ENCODE peak calls at places on chromosome 3, in six cellular contexts. N is keratinocyte, P is endothelial cell of umbilical vein, L is mesendoderm, R is fibroblast of lung, Y is IMR-90. I is an unnamed sample. For H3K27me3, the result is how much of the 10 kb centered on the place peaks cover.

GRCh38 chr3:175336406-175337133 is 477.4 kb downstream of the NAALADL2 start:
- DNase-seq in N (no peak), P (no peak), L (no peak), R (no peak), Y (no peak), I (no peak)

GRCh38 chr3:66553714-66554113 is 52.9 kb upstream of the LRIG1 start:
- DNase-seq in N (no peak), P (no peak), L (no peak), R (no peak), Y (no peak), I (no peak)

GRCh38 chr3:183572935-183573334 is 17.4 kb upstream of the KLHL6 start:
- DNase-seq in N (no peak), P (no peak), L (no peak), R (no peak), Y (no peak), I (no peak)

GRCh38 chr3:180679178-180680096 is at the start of gene CCDC39:
- DNase-seq in N (peak), P (peak), L (peak), R (peak), Y (peak), I (peak)

GRCh38 chr3:45081506-45081905 is 55.4 kb downstream of the CLEC3B start:
- DNase-seq in N (no peak), P (no peak), L (no peak), R (no peak), Y (no peak), I (no peak)

GRCh38 chr3:19934098-19934566 is at the start of gene EFHB:
- DNase-seq in N (no peak), P (no peak), L (peak), R (peak), Y (peak), I (peak)

GRCh38 chr3:117735481-117736101 is 1026.0 kb downstream of the TUSC7 start:
- DNase-seq in N (no peak), P (peak), L (no peak), R (peak), Y (peak), I (peak)

GRCh38 chr3:177051419-177051818 is 145.9 kb downstream of the TBL1XR1 start:
- DNase-seq in N (no peak), P (peak), L (peak), R (peak), Y (no peak), I (no peak)

GRCh38 chr3:15997274-15997943 is 177.1 kb upstream of the GALNT15 start:
- DNase-seq in N (no peak), P (no peak), L (no peak), R (no peak), Y (no peak), I (no peak)

GRCh38 chr3:170584585-170585007 is 1.3 kb downstream of the SLC7A14 start:
- DNase-seq in N (no peak), P (peak), L (peak), R (peak), Y (peak), I (peak)

GRCh38 chr3:134085034-134085775 is 55.5 kb upstream of the SLCO2A1 start:
- DNase-seq in N (peak), P (no peak), L (no peak), R (peak), Y (peak), I (no peak)

GRCh38 chr3:5231536-5231935 is 44.0 kb downstream of the EDEM1 start:
- DNase-seq in N (no peak), P (no peak), L (no peak), R (no peak), Y (no peak), I (no peak)

GRCh38 chr3:5233026-5233425 is 45.5 kb downstream of the EDEM1 start:
- DNase-seq in N (no peak), P (no peak), L (no peak), R (no peak), Y (no peak), I (no peak)

GRCh38 chr3:5235655-5236054 is 48.1 kb downstream of the EDEM1 start:
- DNase-seq in N (no peak), P (no peak), L (no peak), R (no peak), Y (no peak), I (no peak)

GRCh38 chr3:5231067-5231466 is 43.6 kb downstream of the EDEM1 start:
- DNase-seq in N (no peak), P (no peak), L (no peak), R (no peak), Y (no peak), I (no peak)

DNA sequence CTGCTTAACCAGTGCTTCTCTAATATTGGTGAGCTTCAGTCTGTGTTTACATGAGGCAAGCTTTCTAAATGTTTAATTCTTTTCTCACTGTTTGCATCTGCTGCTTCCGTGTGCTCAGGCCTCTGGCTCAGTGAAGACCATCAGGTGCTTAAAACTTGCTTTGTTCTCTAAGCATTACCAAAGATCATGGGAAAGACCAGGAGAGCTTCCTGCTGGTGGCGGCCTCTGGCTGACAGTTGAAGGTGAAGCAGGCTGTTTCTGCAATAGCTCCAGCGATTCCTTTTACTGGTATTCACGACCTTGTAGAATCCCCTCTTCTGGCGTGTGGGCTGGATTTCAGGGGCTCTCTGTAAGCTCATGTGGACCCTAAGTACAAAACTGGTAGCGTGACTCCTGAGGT is 45.1 kb downstream of the EDEM1 start:
- DNase-seq in N (no peak), P (no peak), L (peak), R (no peak), Y (no peak), I (no peak)
- H3K27me3 ChIP-seq in N (under half), P (under half), L (under half), R (under half), Y (under half), I (under half)

GRCh38 chr3:69119681-69120080 is 2.7 kb downstream of the LMOD3 start:
- DNase-seq in N (no peak), P (no peak), L (no peak), R (no peak), Y (no peak), I (no peak)

GRCh38 chr3:69122398-69122797 is at the start of gene LMOD3:
- DNase-seq in N (no peak), P (no peak), L (no peak), R (peak), Y (no peak), I (no peak)

GRCh38 chr3:69120879-69121464 is 1.4 kb downstream of the LMOD3 start:
- DNase-seq in N (peak), P (peak), L (peak), R (peak), Y (peak), I (peak)

GRCh38 chr3:69121513-69121912 is 882 bp downstream of the LMOD3 start:
- DNase-seq in N (no peak), P (no peak), L (no peak), R (no peak), Y (no peak), I (no peak)

DNA sequence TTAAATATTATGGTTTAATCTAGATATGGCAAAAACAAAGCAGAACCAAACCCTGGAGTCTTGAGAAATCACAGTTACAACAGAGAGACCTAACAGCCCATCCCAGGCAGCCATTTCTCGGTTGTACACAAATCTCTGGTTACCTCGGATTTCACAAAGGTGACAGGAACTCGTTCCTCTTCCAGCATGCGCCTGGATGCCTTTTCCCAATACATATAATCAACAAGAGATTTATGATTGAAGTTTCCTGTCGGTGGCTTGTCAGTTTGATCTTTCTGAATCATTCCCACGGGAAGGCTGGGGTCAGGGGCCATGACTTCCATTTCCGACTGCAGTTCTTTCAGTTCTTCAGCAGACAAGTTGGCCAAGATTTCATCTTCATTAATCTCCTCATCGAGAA is 445 bp downstream of the LMOD3 start:
- DNase-seq in N (no peak), P (peak), L (no peak), R (no peak), Y (no peak), I (no peak)
- H3K4me2 ChIP-seq in N (no peak), P (peak), L (no peak), R (peak), Y (no peak), I (no peak)

DNA sequence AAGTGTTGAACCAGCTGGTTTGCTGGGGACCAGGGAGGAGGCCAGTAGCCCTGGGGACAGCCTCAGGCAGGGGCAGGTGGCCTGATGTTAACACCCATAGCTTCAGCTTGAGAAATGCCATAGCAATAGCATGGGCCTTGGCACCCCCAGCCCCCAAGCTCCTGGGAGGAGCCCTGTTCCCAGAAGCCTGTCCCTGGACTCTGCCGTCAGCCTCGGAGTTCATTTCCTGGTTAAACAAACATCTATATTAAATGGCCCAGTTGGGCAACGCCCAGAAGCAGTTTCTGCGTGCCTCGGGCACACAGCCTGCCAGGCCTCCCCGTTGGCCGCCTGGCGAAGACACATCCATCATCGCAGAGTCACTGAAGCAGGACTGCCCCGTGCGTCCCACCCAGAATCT is 58.2 kb downstream of the FGD5 start:
- DNase-seq in N (no peak), P (peak), L (no peak), R (peak), Y (no peak), I (no peak)
- H3K27me3 ChIP-seq in N (under half), P (under half), L (under half), R (under half), Y (under half), I (under half)

DNA sequence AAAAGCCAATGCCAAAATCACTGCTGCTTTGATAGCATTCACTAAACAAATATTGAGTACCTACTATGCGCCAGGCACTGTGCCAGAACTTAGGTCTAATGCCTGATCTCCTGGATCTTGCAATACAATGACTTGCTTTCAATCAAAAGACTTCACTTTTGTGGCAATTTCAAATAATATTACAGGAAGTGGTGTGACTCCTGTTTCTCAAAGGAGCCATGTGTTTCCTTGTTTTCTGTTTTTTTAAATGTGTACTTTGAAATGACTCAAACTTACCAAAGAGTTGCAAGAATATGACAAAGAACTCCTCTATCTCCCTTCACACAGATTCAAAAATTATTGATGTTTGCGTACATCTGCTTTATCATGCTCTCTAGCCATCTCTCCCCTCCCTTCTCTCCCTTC is 18.3 kb downstream of the OSBPL10 start:
- DNase-seq in N (no peak), P (peak), L (no peak), R (no peak), Y (peak), I (peak)
- H3K4me2 ChIP-seq in N (peak), P (peak), L (no peak), R (no peak), Y (no peak), I (no peak)